ENCODE peak calls at places on chromosomes 11 and 22, in nine cellular contexts. D, N, T, P, A, M, I, Y and B are unnamed samples.

GRCh38 chr22:50173221-50173982 is 2.9 kb downstream of the PANX2 start:
- DNase-seq in D (no peak), N (peak; percentile 85), T (no peak), P (no peak), A (no peak), M (no peak), I (no peak), Y (peak; percentile 31), B (no peak)

GRCh38 chr11:119723243-119723951 is 5.6 kb downstream of the NECTIN1 start:
- DNase-seq in D (no peak), N (no peak), T (no peak), P (no peak), A (no peak), M (no peak), I (no peak), Y (no peak), B (no peak)

GRCh38 chr22:24460418-24461089 is 33.2 kb downstream of the ADORA2A start:
- DNase-seq in D (peak; percentile 39), N (no peak), T (no peak), P (no peak), A (no peak), M (no peak), I (no peak), Y (no peak), B (no peak)

GRCh38 chr11:11977206-11977938 is 31.1 kb downstream of the DKK3 start:
- DNase-seq in D (peak; percentile 35), N (no peak), T (peak; percentile 47), P (peak; percentile 78), A (peak; percentile 45), M (peak; percentile 71), I (no peak), Y (peak; percentile 63), B (peak; percentile 49)

GRCh38 chr22:30212363-30212995 is 34.1 kb downstream of the LIF start:
- DNase-seq in D (peak; percentile 92), N (peak; percentile 83), T (no peak), P (peak; percentile 54), A (peak; percentile 93), M (peak; percentile 81), I (no peak), Y (peak; percentile 29), B (peak; percentile 92)

GRCh38 chr11:118497831-118498230 is 29.4 kb upstream of the TTC36 start:
- DNase-seq in D (no peak), N (no peak), T (no peak), P (no peak), A (no peak), M (no peak), I (no peak), Y (no peak), B (no peak)

GRCh38 chr22:48700566-48701295 is 1126.9 kb downstream of the BRD1 start:
- DNase-seq in D (no peak), N (no peak), T (no peak), P (no peak), A (no peak), M (no peak), I (no peak), Y (no peak), B (no peak)

GRCh38 chr11:129252621-129253020 is 60.5 kb upstream of the ARHGAP32 start:
- DNase-seq in D (no peak), N (no peak), T (no peak), P (no peak), A (no peak), M (no peak), I (no peak), Y (no peak), B (no peak)

GRCh38 chr22:42472671-42473070 is 40.5 kb upstream of the NFAM1 start:
- DNase-seq in D (no peak), N (no peak), T (no peak), P (no peak), A (no peak), M (no peak), I (no peak), Y (no peak), B (no peak)

GRCh38 chr11:72006309-72007088 is 7.8 kb downstream of the IL18BP start:
- DNase-seq in D (no peak), N (no peak), T (no peak), P (no peak), A (no peak), M (no peak), I (no peak), Y (no peak), B (no peak)

GRCh38 chr11:27294654-27295053 is 68.4 kb downstream of the CCDC34 start:
- DNase-seq in D (no peak), N (no peak), T (no peak), P (no peak), A (no peak), M (no peak), I (no peak), Y (peak; percentile 17), B (no peak)

GRCh38 chr11:27295928-27296327 is 67.1 kb downstream of the CCDC34 start:
- DNase-seq in D (no peak), N (no peak), T (no peak), P (no peak), A (no peak), M (no peak), I (no peak), Y (no peak), B (no peak)

GRCh38 chr11:27292642-27293020 is 70.4 kb downstream of the CCDC34 start:
- DNase-seq in D (no peak), N (no peak), T (no peak), P (no peak), A (no peak), M (no peak), I (no peak), Y (no peak), B (no peak)

GRCh38 chr11:27291954-27292641 is 70.9 kb downstream of the CCDC34 start:
- DNase-seq in D (no peak), N (no peak), T (no peak), P (no peak), A (no peak), M (no peak), I (peak; percentile 66), Y (peak; percentile 76), B (peak; percentile 46)

GRCh38 chr11:27293500-27294417 is 69.3 kb downstream of the CCDC34 start:
- DNase-seq in D (no peak), N (no peak), T (no peak), P (no peak), A (no peak), M (no peak), I (no peak), Y (no peak), B (no peak)
- H3K4me1 ChIP-seq in D (no peaks in the 10 kb centered on the region), N (no peaks in the 10 kb centered on the region), T (peaks cover 3% of the 10 kb centered on the region), P (peaks cover 4% of the 10 kb centered on the region), A (no peaks in the 10 kb centered on the region), M (no peaks in the 10 kb centered on the region), I (peaks cover 22% of the 10 kb centered on the region), Y (peaks cover 4% of the 10 kb centered on the region), B (peaks cover 20% of the 10 kb centered on the region)

DNA sequence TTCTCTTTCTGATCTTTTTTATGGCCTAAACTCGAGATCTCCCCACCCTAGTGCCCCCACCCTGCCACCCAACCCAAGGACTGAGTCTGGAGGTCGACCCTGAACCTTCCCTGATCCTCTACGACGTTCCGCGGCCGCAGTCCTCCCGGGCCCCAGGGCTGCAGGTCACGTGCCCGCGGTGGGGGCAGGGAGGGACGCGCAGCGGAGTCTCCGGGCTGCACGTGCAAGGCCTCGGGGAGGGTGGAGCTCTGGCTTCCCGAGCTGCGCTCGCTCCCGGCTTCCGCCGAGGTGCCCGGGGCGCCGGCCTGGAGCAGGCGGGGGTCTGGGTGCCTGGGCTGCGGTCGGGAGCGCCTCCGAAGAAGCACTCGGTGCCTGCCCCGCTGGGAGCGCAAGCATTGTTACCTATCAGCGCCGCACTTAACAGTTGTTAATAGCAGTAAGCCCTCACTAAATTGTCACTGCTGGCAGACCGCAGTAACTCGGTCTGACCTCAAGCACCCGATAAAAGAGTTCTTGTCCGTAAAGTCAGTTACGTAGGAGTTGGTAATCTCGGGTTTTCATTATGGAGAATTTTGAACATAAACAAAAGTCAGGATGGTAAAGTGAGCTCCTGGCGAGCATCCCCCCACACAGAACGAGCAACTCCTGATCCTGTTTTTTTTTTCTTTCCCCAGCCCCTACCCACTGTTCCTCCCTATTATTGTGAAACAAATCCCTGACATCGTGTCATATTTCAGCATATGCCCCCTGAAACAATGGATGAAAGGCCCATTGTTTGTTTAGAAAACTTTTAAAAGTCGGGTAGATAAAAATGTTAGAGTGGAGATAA is 69.7 kb upstream of the EP300 start:
- DNase-seq in D (peak; percentile 96), N (peak; percentile 98), T (peak; percentile 92), P (peak; percentile 95), A (peak; percentile 69), M (peak; percentile 52), I (peak; percentile 96), Y (peak; percentile 96), B (peak; percentile 94)
- TF ChIP-seq POLR2A in D (no peak), N (no peak), T (peak; percentile 79), P (peak; percentile 9), A (peak; percentile 52), M (peak; percentile 4), I (peak; percentile 74), Y (peak; percentile 80), B (peak; percentile 70)

GRCh38 chr11:45178223-45178622 is 31.8 kb downstream of the PRDM11 start:
- DNase-seq in D (no peak), N (no peak), T (no peak), P (no peak), A (no peak), M (no peak), I (no peak), Y (no peak), B (no peak)
- H3K4me1 ChIP-seq in D (peaks cover 40% of the 10 kb centered on the region), N (peaks cover 13% of the 10 kb centered on the region), T (no peaks in the 10 kb centered on the region), P (peaks cover 17% of the 10 kb centered on the region), A (peaks cover 37% of the 10 kb centered on the region), M (peaks cover 17% of the 10 kb centered on the region), I (peaks cover 13% of the 10 kb centered on the region), Y (peaks cover 3% of the 10 kb centered on the region), B (peaks cover 40% of the 10 kb centered on the region)

DNA sequence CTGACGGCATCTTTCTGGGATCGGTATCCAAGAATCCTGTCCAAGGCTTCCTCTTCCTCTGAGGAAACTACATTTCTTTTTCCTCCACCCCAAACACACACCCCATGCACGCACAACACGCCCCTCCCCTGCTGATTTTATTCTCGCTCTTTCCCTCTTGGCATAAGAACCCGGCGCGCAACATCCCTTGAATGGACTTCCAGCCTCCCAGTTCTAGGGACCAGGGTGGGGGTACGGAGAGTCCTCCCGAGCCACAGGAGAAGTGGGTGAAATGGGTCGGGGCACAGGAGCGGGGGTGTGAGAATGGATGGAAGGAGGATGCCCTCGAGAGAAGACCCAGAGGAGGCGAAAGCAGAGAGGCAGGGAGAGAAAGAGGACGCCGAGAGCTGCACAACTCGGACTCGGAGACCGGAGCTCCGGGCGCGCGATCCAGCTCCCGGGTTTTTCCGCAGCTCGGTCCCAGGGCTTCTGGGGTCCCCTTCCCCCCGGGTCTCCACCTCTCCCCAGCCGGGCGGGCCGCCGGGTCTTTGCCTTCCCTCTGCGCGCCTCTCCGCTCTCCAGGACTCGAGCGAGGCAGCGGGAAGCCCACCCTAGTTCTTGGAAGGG is 1.4 kb upstream of the LARGE1 start:
- DNase-seq in D (peak; percentile 70), N (peak; percentile 83), T (peak; percentile 92), P (peak; percentile 79), A (no peak), M (peak; percentile 8), I (peak; percentile 73), Y (peak; percentile 59), B (peak; percentile 38)
- TF ChIP-seq POLR2A in D (no peak), N (no peak), T (peak; percentile 77), P (no peak), A (no peak), M (no peak), I (peak; percentile 17), Y (no peak), B (no peak)